ENCODE peak calls at places on chromosome 2, in eight cellular contexts. Q is NB4, N is A549, D is tibial nerve, V is spleen, Z is heart left ventricle, H is lower leg skin, P is sigmoid colon. M is an unnamed sample.

GRCh38 chr2:160652236-160652635 is 158.6 kb upstream of the RBMS1 start:
- DNase-seq in Q (peak), N (no peak), D (no peak), V (peak), Z (peak), H (peak), P (no peak), M (no peak)

GRCh38 chr2:224915126-224915525 is 127.1 kb downstream of the DOCK10 start:
- DNase-seq in Q (no peak), N (no peak), D (no peak), V (no peak), Z (no peak), H (no peak), P (no peak), M (no peak)

GRCh38 chr2:110219496-110220192 is 7.3 kb upstream of the MTLN start:
- DNase-seq in Q (no peak), N (no peak), D (no peak), V (no peak), Z (no peak), H (no peak), P (no peak), M (no peak)

GRCh38 chr2:42859006-42859552 is 66.7 kb upstream of the HAAO start:
- DNase-seq in Q (peak), N (peak), D (peak), V (no peak), Z (no peak), H (peak), P (peak), M (peak)

GRCh38 chr2:149507933-149508332 is 79.6 kb downstream of the MMADHC start:
- DNase-seq in Q (no peak), N (no peak), D (no peak), V (no peak), Z (no peak), H (no peak), P (no peak), M (no peak)

GRCh38 chr2:173010233-173010632 is 65.4 kb upstream of the MAP3K20 start:
- DNase-seq in Q (no peak), N (no peak), D (no peak), V (no peak), Z (no peak), H (no peak), P (no peak), M (no peak)

GRCh38 chr2:68225119-68225632 is 27.2 kb downstream of the PPP3R1 start:
- DNase-seq in Q (peak), N (peak), D (no peak), V (no peak), Z (peak), H (no peak), P (no peak), M (no peak)

GRCh38 chr2:81872043-81872442 is 1567.5 kb upstream of the LRRTM1 start:
- DNase-seq in Q (no peak), N (no peak), D (no peak), V (no peak), Z (no peak), H (no peak), P (no peak), M (no peak)

GRCh38 chr2:37349376-37349775 is 4.9 kb downstream of the QPCT start:
- DNase-seq in Q (peak), N (peak), D (no peak), V (no peak), Z (no peak), H (no peak), P (no peak), M (no peak)

GRCh38 chr2:151508519-151508918 is 98.8 kb downstream of the RIF1 start:
- DNase-seq in Q (no peak), N (no peak), D (no peak), V (no peak), Z (no peak), H (no peak), P (no peak), M (no peak)

GRCh38 chr2:205270689-205271088 is 411.6 kb upstream of the NRP2 start:
- DNase-seq in Q (no peak), N (no peak), D (no peak), V (no peak), Z (no peak), H (no peak), P (no peak), M (no peak)

GRCh38 chr2:221708916-221709315 is 136.8 kb upstream of the EPHA4 start:
- DNase-seq in Q (peak), N (no peak), D (no peak), V (no peak), Z (no peak), H (no peak), P (no peak), M (no peak)

GRCh38 chr2:176415946-176416499 is 146.8 kb downstream of the MTX2 start:
- DNase-seq in Q (no peak), N (no peak), D (no peak), V (no peak), Z (no peak), H (no peak), P (no peak), M (no peak)

GRCh38 chr2:211534655-211535054 is 978.3 kb downstream of the CPS1 start:
- DNase-seq in Q (no peak), N (no peak), D (no peak), V (no peak), Z (peak), H (no peak), P (no peak), M (no peak)

GRCh38 chr2:158214431-158214830 is 112.8 kb downstream of the UPP2 start:
- DNase-seq in Q (peak), N (peak), D (peak), V (no peak), Z (no peak), H (no peak), P (no peak), M (no peak)

GRCh38 chr2:30336978-30337841 is 105.9 kb downstream of the LBH start:
- DNase-seq in Q (peak), N (no peak), D (no peak), V (peak), Z (no peak), H (no peak), P (no peak), M (no peak)

GRCh38 chr2:183078163-183078466 is 432 bp upstream of the DUSP19 start:
- DNase-seq in Q (no peak), N (no peak), D (no peak), V (peak), Z (peak), H (no peak), P (no peak), M (peak)

GRCh38 chr2:239834143-239834542 is 191.0 kb downstream of the NDUFA10 start:
- DNase-seq in Q (no peak), N (no peak), D (no peak), V (no peak), Z (no peak), H (peak), P (no peak), M (no peak)

GRCh38 chr2:21044694-21045371 is 960 bp upstream of the APOB start:
- DNase-seq in Q (peak), N (no peak), D (no peak), V (no peak), Z (no peak), H (no peak), P (no peak), M (no peak)

GRCh38 chr2:100206731-100207255 is 64.4 kb upstream of the AFF3 start:
- DNase-seq in Q (no peak), N (no peak), D (no peak), V (no peak), Z (no peak), H (no peak), P (no peak), M (no peak)

GRCh38 chr2:23533014-23533730 is 148.2 kb downstream of the KLHL29 start:
- DNase-seq in Q (no peak), N (no peak), D (no peak), V (no peak), Z (no peak), H (no peak), P (no peak), M (no peak)

GRCh38 chr2:132581917-132582316 is 88.1 kb downstream of the LYPD1 start:
- DNase-seq in Q (no peak), N (no peak), D (no peak), V (no peak), Z (no peak), H (no peak), P (no peak), M (no peak)

GRCh38 chr2:161414385-161415040 is 1.6 kb upstream of the TBR1 start:
- DNase-seq in Q (peak), N (peak), D (no peak), V (peak), Z (peak), H (no peak), P (no peak), M (peak)

GRCh38 chr2:240986787-240987411 is 11.5 kb upstream of the SNED1 start:
- DNase-seq in Q (peak), N (no peak), D (peak), V (peak), Z (peak), H (peak), P (peak), M (no peak)

GRCh38 chr2:96529376-96530143 is 7.0 kb upstream of the ARID5A start:
- DNase-seq in Q (no peak), N (no peak), D (no peak), V (peak), Z (no peak), H (no peak), P (peak), M (no peak)

GRCh38 chr2:234444888-234445287 is 52.0 kb downstream of the ARL4C start:
- DNase-seq in Q (no peak), N (no peak), D (no peak), V (peak), Z (peak), H (no peak), P (no peak), M (no peak)

DNA sequence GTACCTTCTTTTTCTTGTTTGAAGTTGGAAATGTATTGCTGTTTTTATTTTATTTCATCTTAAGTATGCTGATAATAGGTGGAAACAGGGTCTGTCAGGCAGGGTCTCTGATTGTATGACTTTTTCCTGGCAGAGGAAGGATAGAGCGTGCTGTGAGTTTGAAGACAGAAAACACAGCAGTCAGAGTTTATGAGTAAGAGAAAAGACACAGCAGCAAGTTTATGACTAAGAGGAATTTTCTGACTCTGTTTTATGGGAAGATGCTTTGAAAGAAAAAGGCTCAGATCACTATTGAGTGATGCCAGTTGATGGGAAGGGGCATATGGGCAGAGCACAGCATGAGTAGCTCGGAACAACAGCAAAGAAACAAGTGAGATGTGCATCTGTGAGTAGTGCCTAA is 379.1 kb downstream of the MEIS1 start:
- DNase-seq in Q (no peak), N (no peak), D (no peak), V (no peak), Z (no peak), H (no peak), P (no peak), M (no peak)
- TF ChIP-seq POLR2A in Q (no peak), N (no peak), D (no peak), V (no peak), Z (no peak), H (no peak), P (no peak), M (no peak)

GRCh38 chr2:237701033-237701858 is 73.9 kb downstream of the LRRFIP1 start:
- DNase-seq in Q (no peak), N (no peak), D (no peak), V (peak), Z (no peak), H (peak), P (no peak), M (no peak)

GRCh38 chr2:237701859-237702370 is 74.5 kb downstream of the LRRFIP1 start:
- DNase-seq in Q (peak), N (no peak), D (no peak), V (peak), Z (no peak), H (peak), P (no peak), M (no peak)

GRCh38 chr2:237704476-237705224 is 77.3 kb downstream of the LRRFIP1 start:
- DNase-seq in Q (no peak), N (no peak), D (no peak), V (no peak), Z (no peak), H (peak), P (no peak), M (no peak)

GRCh38 chr2:237700583-237701032 is 73.2 kb downstream of the LRRFIP1 start:
- DNase-seq in Q (peak), N (no peak), D (no peak), V (peak), Z (peak), H (peak), P (peak), M (no peak)

GRCh38 chr2:237702439-237703397 is 75.3 kb downstream of the LRRFIP1 start:
- DNase-seq in Q (peak), N (no peak), D (no peak), V (peak), Z (peak), H (peak), P (peak), M (no peak)
- TF ChIP-seq POLR2A in Q (no peak), N (no peak), D (no peak), V (no peak), Z (no peak), H (no peak), P (no peak), M (no peak)

DNA sequence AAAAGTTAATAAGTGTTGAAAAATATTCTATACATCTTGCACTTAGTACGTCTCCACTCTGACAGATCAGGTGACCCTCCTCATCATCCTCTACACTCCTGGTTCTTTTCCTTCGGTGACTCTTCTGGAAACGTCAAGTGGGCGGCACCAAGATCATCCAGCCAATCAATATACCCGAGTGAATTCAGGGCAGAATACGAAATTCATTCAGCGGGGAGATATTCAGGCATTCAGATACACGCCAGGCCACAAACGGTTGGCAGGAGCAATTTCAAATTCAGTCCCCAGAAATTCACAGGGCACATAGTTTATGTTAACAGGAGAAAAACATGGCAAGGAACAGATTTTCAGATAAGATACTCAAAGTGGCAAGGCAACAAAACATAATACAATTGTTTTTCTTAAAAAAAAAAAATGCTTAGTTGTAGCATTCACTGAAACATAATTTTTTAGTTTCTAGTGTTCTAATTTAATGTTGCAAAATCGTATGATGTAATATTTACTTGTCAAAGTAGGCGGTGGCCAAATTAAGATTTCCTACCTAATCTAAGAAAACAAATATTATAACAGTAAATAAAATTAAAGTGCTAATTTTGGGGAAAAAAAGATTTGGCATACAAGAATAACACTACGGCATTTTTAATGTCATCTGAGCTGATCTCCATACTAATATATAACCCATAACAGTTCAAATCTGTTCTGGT is 4.2 kb downstream of the CLK1 start:
- DNase-seq in Q (no peak), N (no peak), D (peak), V (no peak), Z (no peak), H (peak), P (no peak), M (no peak)
- TF ChIP-seq POLR2A in Q (no peak), N (no peak), D (no peak), V (no peak), Z (no peak), H (no peak), P (no peak), M (no peak)

DNA sequence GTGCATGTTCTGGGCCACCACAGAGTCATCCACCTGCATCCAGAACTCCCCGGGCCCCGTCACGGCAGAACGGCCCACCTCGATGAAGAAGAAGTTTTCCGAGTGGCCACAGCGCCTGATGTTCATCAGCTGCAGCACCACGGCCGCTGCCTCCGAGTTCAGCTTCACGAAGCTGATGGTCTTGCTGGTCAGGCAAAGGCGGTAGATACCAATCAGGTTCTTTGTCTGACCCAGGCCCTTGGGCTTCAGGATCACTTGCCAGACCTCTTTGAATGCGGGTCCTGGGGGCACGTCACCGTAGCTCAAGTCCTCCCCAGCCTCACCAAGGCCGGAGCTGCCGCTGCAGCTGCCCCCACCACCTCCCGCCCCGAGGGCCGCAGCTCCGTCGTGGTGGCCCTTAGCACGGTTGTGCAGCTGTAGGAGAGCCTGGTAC is 1.6 kb downstream of the IRS1 start:
- DNase-seq in Q (no peak), N (no peak), D (no peak), V (peak), Z (peak), H (peak), P (peak), M (no peak)
- TF ChIP-seq POLR2A in Q (no peak), N (no peak), D (no peak), V (no peak), Z (no peak), H (no peak), P (no peak), M (no peak)

GRCh38 chr2:133780099-133780996 is 212.1 kb upstream of the NCKAP5 start:
- DNase-seq in Q (peak), N (peak), D (peak), V (no peak), Z (no peak), H (no peak), P (no peak), M (peak)
- TF ChIP-seq POLR2A in Q (no peak), N (no peak), D (no peak), V (no peak), Z (no peak), H (no peak), P (no peak), M (no peak)

M was measured in H54.